ENCODE peak calls at places on chromosomes 5 and 9, in seven cellular contexts. U, A, Z, S, O, C and L are unnamed samples.

GRCh38 chr9:83706703-83707517 is 848 bp downstream of the UBQLN1 start:
- DNase-seq in Z (peak), O (peak), A (peak), C (peak), U (peak), S (peak), L (peak)

GRCh38 chr5:56522972-56523371 is 289.8 kb upstream of the ANKRD55 start:
- DNase-seq in U (no peak), Z (peak), S (no peak), A (peak), C (no peak), O (no peak), L (no peak)

GRCh38 chr5:180825768-180826525 is 23.3 kb upstream of the MGAT1 start:
- DNase-seq in Z (peak), A (peak), S (no peak), U (no peak), O (no peak), C (peak), L (no peak)

GRCh38 chr5:37615184-37615583 is 224.7 kb downstream of the GDNF start:
- DNase-seq in A (peak), O (no peak), Z (no peak), U (no peak), C (no peak), S (no peak), L (no peak)

GRCh38 chr9:4985376-4986266 is 549 bp downstream of the JAK2 start:
- DNase-seq in A (peak), Z (peak), O (peak), U (peak), S (no peak), C (peak), L (peak)

GRCh38 chr9:121650220-121651013 is 1.0 kb upstream of the DAB2IP start:
- DNase-seq in Z (no peak), A (peak), C (peak), O (no peak), S (no peak), U (peak), L (no peak)

GRCh38 chr9:111866976-111867375 is 29.6 kb upstream of the UGCG start:
- DNase-seq in O (no peak), C (no peak), S (no peak), U (no peak), A (peak), Z (no peak), L (no peak)

GRCh38 chr9:122228906-122229837 is at the start of gene LHX6:
- DNase-seq in O (no peak), U (no peak), A (peak), Z (peak), S (no peak), C (no peak), L (no peak)

GRCh38 chr9:134550584-134550983 is 91.0 kb upstream of the COL5A1 start:
- DNase-seq in U (no peak), C (no peak), S (no peak), O (no peak), A (no peak), Z (no peak), L (no peak)

GRCh38 chr5:171272996-171273970 is 35.8 kb upstream of the TLX3 start:
- DNase-seq in A (peak), O (peak), U (peak), C (no peak), Z (no peak), S (no peak), L (no peak)

GRCh38 chr9:89234636-89235035 is 56.0 kb upstream of the SHC3 start:
- DNase-seq in Z (no peak), O (peak), C (no peak), U (peak), A (peak), S (no peak), L (no peak)

GRCh38 chr9:135080286-135081263 is 6.9 kb upstream of the OLFM1 start:
- DNase-seq in O (no peak), S (no peak), Z (no peak), A (no peak), U (no peak), C (no peak), L (no peak)

GRCh38 chr5:432201-432927 is 10.6 kb upstream of the EXOC3 start:
- DNase-seq in C (no peak), S (no peak), Z (peak), O (no peak), U (no peak), A (no peak), L (no peak)

GRCh38 chr9:557601-558201 is 283.8 kb upstream of the DMRT1 start:
- DNase-seq in A (no peak), U (no peak), C (no peak), O (no peak), S (no peak), Z (no peak), L (no peak)

GRCh38 chr5:176536132-176536901 is 885 bp downstream of the RNF44 start:
- DNase-seq in O (peak), S (peak), A (peak), U (peak), Z (peak), C (peak), L (peak)

GRCh38 chr9:108534741-108535140 is 321.0 kb downstream of the ACTL7B start:
- DNase-seq in A (peak), S (no peak), Z (no peak), O (no peak), C (no peak), U (no peak), L (no peak)

GRCh38 chr5:171450423-171451246 is 31.2 kb downstream of the FGF18 start:
- DNase-seq in O (no peak), S (no peak), Z (peak), A (peak), U (peak), C (peak), L (no peak)

GRCh38 chr5:90613918-90614504 is 55.4 kb downstream of the ADGRV1 start:
- DNase-seq in O (no peak), U (no peak), C (no peak), S (no peak), Z (no peak), A (no peak), L (no peak)

GRCh38 chr9:114718801-114719221 is 36.8 kb upstream of the TEX48 start:
- DNase-seq in O (peak), C (peak), U (no peak), Z (no peak), A (no peak), S (no peak), L (no peak)

GRCh38 chr5:179278119-179278518 is 67.1 kb downstream of the ADAMTS2 start:
- DNase-seq in Z (no peak), U (no peak), C (no peak), O (no peak), A (no peak), S (no peak), L (no peak)

GRCh38 chr9:106966481-106966880 is 103.5 kb downstream of the ZNF462 start:
- DNase-seq in C (no peak), S (no peak), U (no peak), Z (no peak), O (no peak), A (no peak), L (no peak)

GRCh38 chr5:118700510-118700909 is 287.8 kb downstream of the DTWD2 start:
- DNase-seq in A (no peak), S (no peak), C (no peak), O (no peak), Z (no peak), U (no peak), L (no peak)

GRCh38 chr9:117278020-117278419 is 136.8 kb downstream of the ASTN2 start:
- DNase-seq in C (no peak), Z (no peak), O (no peak), U (no peak), S (no peak), A (no peak), L (no peak)

GRCh38 chr9:113337714-113338113 is 2.4 kb downstream of the WDR31 start:
- DNase-seq in U (no peak), A (no peak), S (no peak), O (no peak), Z (no peak), C (no peak), L (no peak)

GRCh38 chr5:144205141-144205551 is 34.5 kb downstream of the KCTD16 start:
- DNase-seq in U (peak), S (no peak), Z (peak), A (peak), O (no peak), C (no peak), L (no peak)

GRCh38 chr9:5493597-5494511 is 16.5 kb upstream of the PDCD1LG2 start:
- DNase-seq in S (no peak), U (no peak), A (peak), Z (peak), O (peak), C (peak), L (no peak)

GRCh38 chr5:53339962-53340540 is 140.4 kb upstream of the FST start:
- DNase-seq in S (no peak), A (no peak), U (no peak), O (no peak), C (no peak), Z (no peak), L (no peak)

GRCh38 chr5:154329062-154329461 is 116.7 kb upstream of the SAP30L start:
- DNase-seq in U (no peak), S (no peak), A (no peak), O (no peak), C (no peak), Z (no peak), L (no peak)

GRCh38 chr5:115657883-115658233 is 32.0 kb upstream of the TMED7 start:
- DNase-seq in C (no peak), S (no peak), Z (no peak), O (no peak), U (no peak), A (peak), L (no peak)

GRCh38 chr5:66743344-66743743 is 147.2 kb downstream of the MAST4 start:
- DNase-seq in S (no peak), U (no peak), Z (no peak), C (no peak), A (no peak), O (no peak), L (no peak)

GRCh38 chr5:160702856-160703453 is 149.1 kb downstream of the ATP10B start:
- DNase-seq in U (no peak), S (no peak), A (no peak), Z (no peak), C (no peak), O (peak), L (no peak)

GRCh38 chr5:160165137-160166068 is 46.2 kb upstream of the PWWP2A start:
- DNase-seq in Z (peak), O (no peak), U (no peak), C (peak), S (peak), A (peak), L (no peak)

GRCh38 chr9:120383999-120384924 is 195.7 kb downstream of the CDK5RAP2 start:
- DNase-seq in S (no peak), U (no peak), C (peak), A (peak), O (no peak), Z (no peak), L (no peak)

GRCh38 chr5:93057311-93057710 is 523.7 kb downstream of the NR2F1-AS1 start:
- DNase-seq in Z (no peak), O (no peak), S (no peak), C (no peak), A (no peak), U (no peak), L (no peak)

GRCh38 chr9:89340332-89340731 is 22.0 kb downstream of the SECISBP2 start:
- DNase-seq in A (no peak), S (no peak), O (peak), Z (no peak), U (no peak), C (no peak), L (no peak)

GRCh38 chr5:42640835-42641234 is 115.8 kb upstream of the CCDC152 start:
- DNase-seq in Z (no peak), O (no peak), U (no peak), S (no peak), A (no peak), C (no peak), L (no peak)

GRCh38 chr5:73692166-73692640 is 66.2 kb downstream of the ARHGEF28 start:
- DNase-seq in O (peak), U (no peak), S (no peak), A (peak), Z (no peak), C (no peak), L (no peak)

GRCh38 chr9:23044549-23044948 is 597.9 kb downstream of the DMRTA1 start:
- DNase-seq in U (no peak), C (no peak), O (no peak), A (no peak), S (no peak), Z (no peak), L (no peak)

DNA sequence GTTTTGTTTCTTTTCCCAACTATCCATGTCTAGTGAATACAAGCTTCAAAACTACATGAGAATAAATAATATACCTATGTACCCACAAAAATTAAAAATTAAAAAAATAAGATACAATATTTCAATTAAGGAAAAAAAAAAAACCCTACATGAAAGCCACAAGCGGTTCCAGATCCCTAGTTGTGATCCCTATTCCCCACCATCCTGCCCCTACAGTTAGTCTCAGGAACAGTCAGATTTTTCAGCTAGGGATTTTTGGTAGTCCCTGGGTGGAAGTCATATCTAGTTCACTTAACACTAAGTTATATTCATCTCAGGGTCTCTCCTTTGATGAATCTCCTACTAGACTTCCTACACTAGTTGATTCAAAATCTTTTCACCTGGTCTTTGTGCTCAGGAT is 18.5 kb upstream of the PCDHB1 start:
- DNase-seq in U (no peak), Z (no peak), A (no peak), O (no peak), C (no peak), S (no peak), L (no peak)
- TF ChIP-seq CTCF in U (no peak), Z (no peak), A (no peak), O (no peak), C (no peak), S (no peak), L (no peak)

DNA sequence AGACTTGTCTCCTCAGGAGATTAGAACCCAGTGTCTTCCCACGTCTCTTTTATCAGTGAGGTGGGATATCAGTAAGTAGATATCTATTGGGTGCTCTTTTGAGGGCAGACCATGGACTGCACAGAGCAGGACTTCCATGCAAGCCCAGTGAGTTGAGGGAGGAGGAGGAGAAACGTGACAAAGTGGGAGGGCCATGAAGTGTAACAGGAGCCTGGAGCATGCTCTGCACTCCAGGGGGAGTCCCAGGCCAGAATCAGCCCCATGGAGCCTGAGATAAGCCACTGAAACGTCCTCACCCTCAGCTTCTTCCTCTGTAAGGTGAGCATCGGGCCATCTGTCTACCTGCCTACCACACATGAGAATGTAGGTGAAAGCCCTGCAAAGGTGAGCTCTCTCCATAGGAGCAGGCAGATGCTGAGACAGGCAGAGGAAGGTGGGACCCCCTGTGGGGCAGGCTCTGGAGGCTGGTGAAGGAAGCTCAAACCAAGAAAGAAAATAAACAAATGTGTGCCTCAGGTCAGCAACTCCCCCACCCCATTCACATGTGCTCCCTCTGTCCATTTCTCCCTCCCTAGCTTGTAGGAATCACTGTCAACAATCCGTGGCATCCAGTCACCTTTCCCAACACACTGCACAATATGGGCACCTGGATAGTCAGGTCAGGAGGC is 87.3 kb downstream of the NRG2 start:
- DNase-seq in Z (peak), U (no peak), O (peak), S (no peak), A (no peak), C (no peak), L (no peak)
- TF ChIP-seq CTCF in Z (no peak), U (no peak), O (no peak), S (no peak), A (no peak), C (no peak), L (no peak)

GRCh38 chr5:132227485-132228240 is at the start of gene P4HA2:
- DNase-seq in O (peak), C (peak), A (peak), U (peak), Z (peak), S (peak), L (peak)
- TF ChIP-seq CTCF in O (no peak), C (no peak), A (no peak), U (no peak), Z (peak), S (no peak), L (no peak)

DNA sequence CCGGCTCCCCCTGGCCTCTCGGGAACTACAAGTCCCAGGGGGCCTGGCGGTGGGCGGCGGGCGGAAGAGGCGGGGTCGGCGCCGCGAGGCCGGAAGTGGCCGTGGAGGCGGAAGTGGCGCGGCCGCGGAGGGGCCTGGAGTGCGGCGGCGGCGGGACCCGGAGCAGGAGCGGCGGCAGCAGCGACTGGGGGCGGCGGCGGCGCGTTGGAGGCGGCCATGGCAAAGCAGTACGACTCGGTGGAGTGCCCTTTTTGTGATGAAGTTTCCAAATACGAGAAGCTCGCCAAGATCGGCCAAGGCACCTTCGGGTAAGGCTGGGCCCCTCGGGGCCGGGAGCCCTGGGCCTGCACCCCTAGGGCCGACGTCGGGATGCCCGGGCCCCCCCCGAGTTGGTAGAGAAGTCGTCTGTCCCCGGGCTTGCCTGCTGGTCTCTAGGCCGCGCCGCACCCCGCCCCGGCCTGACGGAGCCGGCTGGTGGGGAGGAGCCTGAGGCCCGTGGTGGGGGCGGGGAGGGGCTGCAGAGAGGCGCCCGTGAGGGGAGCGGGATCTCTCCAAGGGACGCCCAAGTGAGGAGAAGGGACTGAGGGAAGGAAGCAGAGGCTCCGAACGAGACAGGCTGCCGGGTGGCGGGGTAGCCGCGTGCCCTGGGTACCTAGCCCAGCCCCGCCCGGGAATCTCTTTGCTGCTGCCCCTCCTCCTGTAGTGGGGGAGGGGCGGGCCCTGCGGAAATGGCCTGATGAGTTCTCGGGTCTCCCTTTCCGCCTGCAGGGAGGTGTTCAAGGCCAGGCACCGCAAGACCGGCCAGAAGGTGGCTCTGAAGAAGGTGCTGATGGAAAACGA is at the start of gene CDK9:
- DNase-seq in O (peak), A (peak), C (peak), U (peak), S (peak), Z (peak), L (peak)
- TF ChIP-seq CTCF in O (peak), A (no peak), C (no peak), U (no peak), S (no peak), Z (no peak), L (no peak)